ENCODE peak calls at places on chromosomes 2 and 18, in four cellular contexts. J is coronary artery, P is AG04450, T is foreskin fibroblast. L is an unnamed sample.

GRCh38 chr2:222296311-222296736 is 2.5 kb downstream of the PAX3 start:
- DNase-seq in J (no peak), P (no peak), T (peak), L (no peak)

GRCh38 chr2:55137024-55137958 is 87.0 kb upstream of the RTN4 start:
- DNase-seq in J (no peak), P (no peak), T (no peak), L (no peak)

GRCh38 chr2:99851091-99851490 is 291.3 kb downstream of the AFF3 start:
- DNase-seq in J (no peak), P (no peak), T (no peak), L (no peak)

GRCh38 chr18:11859903-11860407 is 8.7 kb downstream of the CHMP1B start:
- DNase-seq in P (peak), J (no peak), T (peak), L (peak)

GRCh38 chr2:71486881-71487640 is 33.7 kb downstream of the DYSF start:
- DNase-seq in T (no peak), P (no peak), J (no peak), L (no peak)

GRCh38 chr2:157172239-157172638 is 85.3 kb upstream of the GALNT5 start:
- DNase-seq in T (no peak), P (no peak), J (no peak), L (no peak)

GRCh38 chr2:102488063-102488462 is 15.0 kb downstream of the SLC9A4 start:
- DNase-seq in P (peak), T (peak), J (no peak), L (no peak)

GRCh38 chr2:151491496-151491895 is 81.8 kb downstream of the RIF1 start:
- DNase-seq in J (no peak), T (no peak), P (no peak), L (no peak)

GRCh38 chr2:166167451-166167850 is 39.6 kb upstream of the SCN1A start:
- DNase-seq in J (no peak), T (no peak), P (no peak), L (no peak)

GRCh38 chr2:176960736-176961135 is 251.9 kb upstream of the HNRNPA3 start:
- DNase-seq in J (no peak), T (no peak), P (no peak), L (no peak)

GRCh38 chr2:120568089-120568974 is 167.3 kb upstream of the GLI2 start:
- DNase-seq in J (no peak), T (no peak), P (no peak), L (no peak)

GRCh38 chr18:74407888-74408287 is 49.2 kb downstream of the DIPK1C start:
- DNase-seq in J (no peak), T (no peak), P (no peak), L (no peak)

GRCh38 chr2:138777996-138778395 is 2.2 kb downstream of the NXPH2 start:
- DNase-seq in P (no peak), T (peak), J (no peak), L (no peak)

GRCh38 chr18:9133225-9133624 is 3.4 kb upstream of the ANKRD12 start:
- DNase-seq in J (no peak), T (no peak), P (no peak), L (no peak)

GRCh38 chr2:70362661-70363060 is 60.8 kb upstream of the FAM136A start:
- DNase-seq in J (no peak), P (no peak), T (no peak), L (no peak)

GRCh38 chr2:162196611-162197010 is 44.6 kb upstream of the GCG start:
- DNase-seq in T (peak), J (no peak), P (no peak), L (no peak)

GRCh38 chr2:24861500-24861899 is 58.5 kb downstream of the ADCY3 start:
- DNase-seq in T (no peak), P (no peak), J (no peak), L (no peak)

GRCh38 chr2:75200140-75200985 is 1.0 kb upstream of the TACR1 start:
- DNase-seq in T (peak), J (no peak), P (no peak), L (no peak)

GRCh38 chr2:75194184-75194868 is 5.0 kb downstream of the TACR1 start:
- DNase-seq in T (no peak), P (no peak), J (no peak), L (no peak)

GRCh38 chr2:75195076-75195691 is 4.1 kb downstream of the TACR1 start:
- DNase-seq in J (no peak), P (no peak), T (no peak), L (no peak)

GRCh38 chr2:75202359-75202758 is 3.0 kb upstream of the TACR1 start:
- DNase-seq in J (no peak), P (no peak), T (no peak), L (no peak)

GRCh38 chr2:75199428-75200011 is at the start of gene TACR1:
- DNase-seq in P (peak), J (no peak), T (peak), L (peak)
- TF ChIP-seq CTCF in P (peak), J (peak), T (peak), L (peak)

GRCh38 chr2:239669181-239669898 is 268.5 kb upstream of the HDAC4 start:
- DNase-seq in P (no peak), J (no peak), T (no peak), L (peak)

GRCh38 chr2:239669899-239670460 is 269.2 kb upstream of the HDAC4 start:
- DNase-seq in P (no peak), J (no peak), T (no peak), L (peak)

GRCh38 chr2:239671916-239672849 is 271.4 kb upstream of the HDAC4 start:
- DNase-seq in J (peak), P (no peak), T (no peak), L (no peak)

GRCh38 chr2:239670463-239671120 is 269.8 kb upstream of the HDAC4 start:
- DNase-seq in T (no peak), J (peak), P (no peak), L (no peak)

GRCh38 chr2:239671471-239671870 is 270.7 kb upstream of the HDAC4 start:
- DNase-seq in P (no peak), J (peak), T (no peak), L (no peak)
- TF ChIP-seq CTCF in P (no peak), J (no peak), T (no peak), L (no peak)

DNA sequence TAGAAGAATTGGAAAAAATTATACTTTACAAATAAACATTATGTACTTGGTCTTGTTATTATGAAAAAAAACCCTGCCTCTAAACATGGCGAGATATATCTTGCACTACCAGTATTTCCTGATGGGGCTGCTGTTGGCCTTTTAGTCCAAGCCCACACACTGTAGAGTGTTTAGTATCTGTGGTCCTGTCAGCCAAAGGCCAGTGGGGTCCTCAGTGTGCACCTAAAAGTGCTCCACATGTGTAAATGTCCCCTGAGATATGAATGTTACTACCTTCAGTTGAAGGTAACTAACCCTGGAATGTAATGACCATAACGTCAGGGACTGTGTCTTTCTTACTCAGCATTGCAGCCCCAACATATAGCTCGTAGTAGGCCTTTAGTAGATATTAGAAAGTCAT is 71.1 kb upstream of the HK2 start:
- DNase-seq in P (no peak), J (no peak), T (no peak), L (no peak)
- TF ChIP-seq CTCF in P (no peak), J (no peak), T (no peak), L (no peak)

GRCh38 chr2:241595600-241596140 is 37.1 kb downstream of the BOK start:
- DNase-seq in P (no peak), J (no peak), T (no peak), L (no peak)

GRCh38 chr2:241598061-241598460 is 38.9 kb downstream of the THAP4 start:
- DNase-seq in P (no peak), J (no peak), T (no peak), L (no peak)

GRCh38 chr2:241601841-241602240 is 35.1 kb downstream of the THAP4 start:
- DNase-seq in P (no peak), J (no peak), T (no peak), L (no peak)

GRCh38 chr2:241597561-241597960 is 39.0 kb downstream of the BOK start:
- DNase-seq in T (no peak), J (no peak), P (no peak), L (no peak)

GRCh38 chr2:241598487-241598886 is 38.5 kb downstream of the THAP4 start:
- DNase-seq in T (no peak), P (no peak), J (no peak), L (no peak)
- TF ChIP-seq CTCF in T (no peak), P (peak), J (no peak), L (peak)

GRCh38 chr2:108220191-108220590 is 19.6 kb upstream of the SULT1C3 start:
- DNase-seq in P (no peak), J (no peak), T (no peak), L (no peak)

GRCh38 chr2:108212671-108213070 is 27.1 kb upstream of the SULT1C3 start:
- DNase-seq in P (no peak), T (no peak), J (no peak), L (no peak)

GRCh38 chr2:108217211-108217610 is 22.6 kb upstream of the SULT1C3 start:
- DNase-seq in T (no peak), J (no peak), P (no peak), L (no peak)

GRCh38 chr2:108219688-108220087 is 20.1 kb upstream of the SULT1C3 start:
- DNase-seq in J (no peak), P (no peak), T (no peak), L (no peak)

DNA sequence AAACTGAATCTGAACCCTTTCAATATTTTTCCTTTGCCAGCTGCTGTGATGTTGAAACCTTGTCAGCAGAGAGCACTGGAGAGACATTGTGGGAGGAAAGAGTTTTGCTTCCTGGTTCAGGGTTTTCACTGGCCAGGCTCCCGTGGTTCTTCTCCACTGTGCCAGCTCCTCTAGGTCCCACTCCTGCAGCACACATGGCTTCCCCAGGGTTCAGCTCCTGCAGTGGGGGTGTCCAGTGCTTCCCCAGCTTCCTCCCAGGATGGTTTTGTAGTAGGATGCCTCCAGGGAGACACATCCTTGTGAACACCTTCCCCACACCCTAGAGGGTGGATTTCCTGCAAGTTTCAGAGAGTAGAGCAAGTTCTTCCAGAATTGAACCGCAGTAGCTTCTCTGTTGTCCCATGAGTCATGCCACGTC is 24.0 kb upstream of the SULT1C3 start:
- DNase-seq in J (no peak), T (peak), P (no peak), L (no peak)
- TF ChIP-seq CTCF in J (no peak), T (peak), P (peak), L (peak)

GRCh38 chr2:11417946-11418585 is 47.9 kb downstream of the E2F6 start:
- DNase-seq in P (no peak), T (peak), J (no peak), L (no peak)
- TF ChIP-seq CTCF in P (peak), T (peak), J (no peak), L (peak)

GRCh38 chr2:40824269-40824668 is 372.4 kb upstream of the SLC8A1 start:
- DNase-seq in P (no peak), J (no peak), T (no peak), L (no peak)

GRCh38 chr2:40823465-40823864 is 371.6 kb upstream of the SLC8A1 start:
- DNase-seq in P (no peak), J (no peak), T (no peak), L (no peak)

GRCh38 chr2:40814621-40815020 is 362.7 kb upstream of the SLC8A1 start:
- DNase-seq in P (no peak), T (no peak), J (no peak), L (no peak)

DNA sequence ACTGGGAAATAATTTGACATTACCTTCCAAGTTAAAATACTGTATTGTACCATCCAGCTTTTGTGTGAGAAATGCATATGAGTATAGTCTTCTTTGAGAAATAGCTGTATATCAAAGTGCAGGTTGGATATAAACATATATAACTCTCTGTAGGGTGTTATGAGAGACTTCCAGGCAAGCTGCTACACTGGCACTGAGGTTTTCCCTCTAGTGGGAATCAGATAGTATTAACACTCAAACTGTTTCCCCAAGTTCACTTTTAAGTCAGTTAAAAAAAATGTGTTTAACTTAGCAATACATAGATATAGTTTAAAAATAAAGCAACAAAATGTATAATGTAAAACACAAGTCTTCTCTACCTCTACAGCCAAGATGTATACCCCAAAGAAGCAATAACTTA is 368.4 kb upstream of the SLC8A1 start:
- DNase-seq in T (peak), P (no peak), J (no peak), L (no peak)
- TF ChIP-seq CTCF in T (no peak), P (no peak), J (no peak), L (peak)

DNA sequence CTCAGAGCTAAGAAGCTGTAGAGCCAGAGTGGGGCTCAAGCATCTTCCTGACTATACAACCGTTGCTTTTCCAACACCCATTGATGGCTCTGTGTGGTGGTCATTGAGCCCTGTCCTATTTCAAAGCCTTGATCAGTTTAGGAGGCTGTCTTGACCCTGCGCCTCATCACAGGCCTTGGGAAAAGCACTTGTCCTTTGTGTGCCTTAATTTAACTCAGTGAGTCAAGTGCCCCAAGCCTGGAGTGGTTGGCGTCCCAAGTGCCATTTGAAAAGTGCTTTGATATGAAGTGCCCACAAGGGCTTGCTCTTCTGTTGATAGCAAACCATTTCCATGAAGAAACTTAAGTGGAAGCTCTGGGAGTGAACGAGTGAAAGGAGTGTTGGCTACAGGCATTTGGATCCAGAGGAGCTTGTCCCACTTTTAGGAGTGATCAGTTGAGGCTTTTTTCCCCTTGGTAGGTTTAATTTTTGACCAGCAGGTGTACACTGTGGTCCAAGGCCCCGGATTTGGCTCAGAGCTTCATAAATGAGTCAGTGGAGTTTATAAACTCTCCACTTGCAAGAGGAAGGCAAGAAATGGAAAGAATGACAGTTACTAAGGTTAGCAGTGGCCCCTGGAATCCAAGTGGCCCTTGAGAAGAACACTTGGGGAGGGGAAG is 50.3 kb downstream of the ACTR2 start:
- DNase-seq in P (no peak), T (peak), J (no peak), L (no peak)
- TF ChIP-seq CTCF in P (peak), T (no peak), J (no peak), L (no peak)

DNA sequence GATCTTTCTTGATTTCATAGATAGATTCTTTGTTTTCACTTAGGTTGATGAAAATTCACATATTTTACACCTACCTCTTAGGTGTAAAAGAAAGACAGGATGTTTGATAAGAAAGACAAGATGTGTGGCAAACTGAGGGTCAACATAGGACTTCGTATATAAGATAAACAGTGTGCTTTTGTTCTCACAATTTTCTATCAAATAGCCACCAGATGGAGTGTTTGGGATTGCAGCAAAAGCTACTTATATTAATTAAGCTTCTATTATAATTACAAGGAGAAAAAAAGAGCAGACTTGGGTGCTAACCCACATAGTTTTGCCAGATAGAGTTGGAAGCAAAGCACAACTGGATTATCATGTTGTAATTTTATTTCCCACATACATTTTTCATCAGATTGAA is 232.9 kb downstream of the CDH7 start:
- DNase-seq in J (no peak), P (no peak), T (no peak), L (no peak)
- TF ChIP-seq CTCF in J (no peak), P (no peak), T (no peak), L (no peak)

L was measured in type B pancreatic cell.